ENCODE peak calls at places on chromosomes 13 and 19, in six cellular contexts. J is upper lobe of left lung, W is progenitor cell of endocrine pancreas, T is GM06990, X is body of pancreas, Z is astrocyte of the cerebellum. G is an unnamed sample.

GRCh38 chr19:4352701-4353121 is 9.3 kb downstream of the MPND start:
- DNase-seq in J (no peak), W (peak), T (no peak), X (no peak), Z (peak), G (peak)

GRCh38 chr19:34254552-34255432 is at the start of gene GARRE1:
- DNase-seq in J (no peak), W (peak), T (peak), X (peak), Z (no peak), G (peak)

GRCh38 chr19:32876236-32876918 is 6.8 kb upstream of the SLC7A9 start:
- DNase-seq in J (no peak), W (no peak), T (no peak), X (no peak), Z (no peak), G (no peak)

GRCh38 chr19:20244356-20244755 is 77.3 kb downstream of the ZNF486 start:
- DNase-seq in J (no peak), W (no peak), T (no peak), X (no peak), Z (no peak), G (no peak)

GRCh38 chr19:33226550-33227241 is 1.0 kb upstream of the SLC7A10 start:
- DNase-seq in J (peak), W (peak), T (no peak), X (peak), Z (no peak), G (no peak)

GRCh38 chr13:51684076-51684475 is 99.8 kb downstream of the WDFY2 start:
- DNase-seq in J (no peak), W (no peak), T (no peak), X (no peak), Z (peak), G (no peak)

GRCh38 chr19:49912965-49913685 is 15.9 kb upstream of the ATF5 start:
- DNase-seq in J (no peak), W (no peak), T (no peak), X (no peak), Z (no peak), G (no peak)

GRCh38 chr19:50967924-50968708 is 1.3 kb downstream of the KLK6 start:
- DNase-seq in J (no peak), W (no peak), T (no peak), X (no peak), Z (no peak), G (no peak)

GRCh38 chr13:59086147-59086546 is 1077.6 kb downstream of the DIAPH3 start:
- DNase-seq in J (no peak), W (no peak), T (no peak), X (no peak), Z (peak), G (no peak)

GRCh38 chr19:38543807-38544568 is 73.8 kb downstream of the MAP4K1 start:
- DNase-seq in J (peak), W (no peak), T (peak), X (peak), Z (peak), G (peak)

GRCh38 chr13:100594731-100595130 is 6.1 kb upstream of the GGACT start:
- DNase-seq in J (no peak), W (no peak), T (no peak), X (peak), Z (no peak), G (no peak)

GRCh38 chr13:32323912-32324311 is 8.6 kb downstream of the BRCA2 start:
- DNase-seq in J (no peak), W (no peak), T (no peak), X (no peak), Z (peak), G (no peak)

GRCh38 chr19:45445139-45445538 is 21.4 kb upstream of the ERCC1 start:
- DNase-seq in J (no peak), W (no peak), T (no peak), X (no peak), Z (no peak), G (no peak)

GRCh38 chr19:45446944-45447343 is 20.9 kb upstream of the FOSB start:
- DNase-seq in J (no peak), W (no peak), T (no peak), X (no peak), Z (no peak), G (no peak)

GRCh38 chr19:45444318-45445041 is 20.8 kb upstream of the ERCC1 start:
- DNase-seq in J (peak), W (peak), T (peak), X (peak), Z (no peak), G (peak)

GRCh38 chr19:45448425-45448756 is 19.4 kb upstream of the FOSB start:
- DNase-seq in J (no peak), W (no peak), T (no peak), X (no peak), Z (no peak), G (no peak)

DNA sequence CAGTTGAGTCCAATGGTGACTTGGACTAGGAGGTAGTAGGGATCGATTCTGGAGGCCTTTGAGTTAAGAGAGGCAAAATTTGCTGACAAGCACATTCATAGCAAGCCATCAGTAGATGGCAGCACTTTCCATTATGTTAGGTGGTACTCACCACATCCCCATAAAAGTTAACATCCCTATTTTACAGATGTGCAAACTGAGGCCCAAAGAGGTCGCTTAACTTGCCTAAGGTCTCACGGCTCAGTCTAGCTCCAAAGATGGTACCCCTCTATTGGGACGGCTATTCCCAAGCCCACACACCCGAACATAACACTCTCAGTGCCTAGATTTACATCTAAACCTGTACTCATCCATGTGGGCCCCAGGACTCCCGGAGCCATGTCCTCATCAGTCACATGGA is 21.5 kb upstream of the FOSB start:
- DNase-seq in J (no peak), W (no peak), T (no peak), X (no peak), Z (no peak), G (peak)
- TF ChIP-seq CTCF in J (peak), W (peak), T (peak), X (peak), Z (peak), G (peak)

GRCh38 chr19:15047680-15048079 is 1.6 kb upstream of the CASP14 start:
- DNase-seq in J (no peak), W (no peak), T (no peak), X (no peak), Z (no peak), G (no peak)

GRCh38 chr19:15048885-15049541 is at the start of gene CASP14:
- DNase-seq in J (no peak), W (no peak), T (no peak), X (no peak), Z (no peak), G (no peak)

GRCh38 chr19:15050639-15051038 is 1.4 kb downstream of the CASP14 start:
- DNase-seq in J (no peak), W (no peak), T (no peak), X (no peak), Z (no peak), G (no peak)

DNA sequence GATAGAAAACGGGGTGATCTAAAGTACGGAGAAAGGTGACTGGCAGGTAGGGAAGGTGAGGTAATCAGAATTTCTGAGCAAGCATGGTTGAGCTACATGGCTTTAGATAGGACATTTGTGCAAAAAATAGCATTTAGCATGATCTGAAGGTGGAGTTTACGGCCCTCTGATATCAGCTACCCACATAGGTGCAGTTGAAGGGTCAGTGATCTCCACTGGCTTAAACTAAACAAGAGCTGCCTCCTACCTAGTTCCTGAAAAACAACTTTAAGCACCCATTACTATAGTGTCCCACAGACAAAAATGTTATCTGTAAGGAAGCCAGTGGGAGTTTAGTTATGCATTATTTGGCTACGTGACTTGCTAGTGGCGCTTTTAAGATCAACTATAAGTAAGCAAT is 1.2 kb upstream of the CASP14 start:
- DNase-seq in J (no peak), W (no peak), T (no peak), X (no peak), Z (no peak), G (no peak)
- TF ChIP-seq CTCF in J (no peak), W (no peak), T (no peak), X (no peak), Z (no peak), G (no peak)

GRCh38 chr13:76826527-76826926 is 59.7 kb downstream of the KCTD12 start:
- DNase-seq in J (no peak), W (no peak), T (no peak), X (no peak), Z (no peak), G (no peak)

GRCh38 chr13:76822691-76823267 is 63.4 kb downstream of the KCTD12 start:
- DNase-seq in J (no peak), W (no peak), T (peak), X (no peak), Z (no peak), G (peak)

GRCh38 chr13:76825415-76825814 is 60.8 kb downstream of the KCTD12 start:
- DNase-seq in J (no peak), W (no peak), T (no peak), X (no peak), Z (no peak), G (no peak)

GRCh38 chr13:76820759-76821158 is 65.4 kb downstream of the KCTD12 start:
- DNase-seq in J (no peak), W (no peak), T (no peak), X (peak), Z (no peak), G (no peak)

DNA sequence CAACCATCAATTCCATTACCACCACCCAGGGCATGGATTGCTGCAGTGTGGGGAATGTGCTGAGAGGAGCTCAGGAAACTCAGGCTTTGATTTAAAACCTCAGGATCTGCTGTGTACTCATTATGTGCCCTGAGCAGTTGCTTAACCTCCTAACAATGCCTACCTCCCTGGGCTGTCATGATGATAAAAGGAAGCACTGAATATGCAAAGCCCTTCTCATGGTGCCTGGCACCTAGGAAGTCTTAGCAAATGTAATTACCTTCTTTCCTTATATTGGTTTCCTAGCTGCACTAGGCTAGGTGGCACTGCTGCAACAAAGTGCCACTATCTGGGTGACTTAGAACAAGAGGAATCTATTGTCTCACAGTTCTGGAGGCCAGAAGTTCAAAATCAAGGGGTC is 62.2 kb downstream of the KCTD12 start:
- DNase-seq in J (no peak), W (no peak), T (no peak), X (no peak), Z (no peak), G (no peak)
- TF ChIP-seq CTCF in J (no peak), W (no peak), T (no peak), X (no peak), Z (no peak), G (no peak)

GRCh38 chr19:31073485-31074221 is 275.6 kb downstream of the TSHZ3 start:
- DNase-seq in J (no peak), W (no peak), T (no peak), X (no peak), Z (no peak), G (no peak)
- TF ChIP-seq CTCF in J (no peak), W (no peak), T (no peak), X (no peak), Z (no peak), G (no peak)

GRCh38 chr13:46006688-46007452 is 45.7 kb downstream of the ZC3H13 start:
- DNase-seq in J (no peak), W (no peak), T (no peak), X (no peak), Z (no peak), G (no peak)

GRCh38 chr13:46012404-46012803 is 40.1 kb downstream of the ZC3H13 start:
- DNase-seq in J (no peak), W (no peak), T (no peak), X (no peak), Z (no peak), G (no peak)

GRCh38 chr13:46008631-46009030 is 43.9 kb downstream of the ZC3H13 start:
- DNase-seq in J (no peak), W (no peak), T (no peak), X (no peak), Z (no peak), G (no peak)

GRCh38 chr13:46015374-46015773 is 37.2 kb downstream of the ZC3H13 start:
- DNase-seq in J (no peak), W (no peak), T (no peak), X (no peak), Z (no peak), G (no peak)

DNA sequence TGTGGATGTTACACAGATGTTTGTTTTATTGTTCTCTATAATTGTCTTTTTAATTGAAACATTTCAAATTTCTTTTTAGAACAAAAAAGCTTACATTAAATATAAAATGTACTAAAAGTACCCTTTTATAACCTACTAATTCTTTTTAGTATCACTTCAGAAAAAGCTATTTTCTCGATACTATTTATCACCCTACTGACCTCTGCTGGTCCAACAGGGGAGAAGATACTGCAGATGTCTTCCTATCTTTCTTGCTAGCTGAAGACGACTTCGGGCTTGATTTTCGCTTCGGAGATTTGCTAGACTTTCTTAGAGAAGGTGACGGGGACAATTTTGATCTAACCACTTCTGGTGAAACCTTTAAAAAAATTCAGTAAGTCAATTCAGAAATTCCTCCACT is 42.4 kb downstream of the ZC3H13 start:
- DNase-seq in J (no peak), W (no peak), T (no peak), X (no peak), Z (no peak), G (no peak)
- TF ChIP-seq CTCF in J (no peak), W (peak), T (no peak), X (no peak), Z (peak), G (no peak)

GRCh38 chr13:96032717-96033116 is 20.5 kb downstream of the UGGT2 start:
- DNase-seq in J (no peak), W (no peak), T (no peak), X (no peak), Z (no peak), G (no peak)
- TF ChIP-seq CTCF in J (no peak), W (no peak), T (no peak), X (no peak), Z (no peak), G (no peak)

DNA sequence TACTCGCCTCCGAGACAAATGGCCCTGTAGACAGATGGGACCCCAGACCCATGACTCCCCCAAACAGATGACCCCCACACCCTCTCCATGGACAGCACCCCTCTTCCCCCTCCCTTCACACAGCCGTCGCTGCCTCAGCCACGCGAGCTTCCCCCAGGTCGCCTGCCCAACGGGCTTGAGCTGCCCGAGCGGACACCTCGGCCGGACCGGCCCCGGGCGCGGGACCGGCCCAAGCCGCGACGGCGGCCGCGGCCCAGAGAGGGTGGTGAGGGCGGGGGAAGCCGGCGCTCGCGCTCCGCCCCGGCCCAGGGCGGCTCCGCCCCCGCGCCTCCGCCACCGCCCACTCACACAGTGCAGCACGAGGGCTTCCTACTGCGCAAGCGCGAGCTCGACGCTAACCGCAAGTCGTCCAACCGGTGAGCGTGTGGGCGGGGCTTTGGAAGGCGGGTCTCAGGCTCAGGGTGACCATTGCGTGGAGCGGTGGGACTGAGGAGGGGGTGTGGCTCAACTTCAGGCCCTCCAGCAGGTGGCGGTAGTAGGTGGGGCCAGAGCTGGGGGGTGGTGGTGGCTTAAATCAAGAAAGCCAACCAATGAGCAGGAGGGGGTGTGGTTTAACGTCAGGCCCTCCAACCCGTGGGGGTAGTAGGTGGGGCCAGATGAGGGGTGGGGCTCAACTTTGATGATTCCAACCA is 6.2 kb upstream of the SHKBP1 start:
- DNase-seq in J (peak), W (peak), T (peak), X (peak), Z (peak), G (peak)
- TF ChIP-seq CTCF in J (no peak), W (no peak), T (no peak), X (peak), Z (peak), G (peak)

GRCh38 chr13:94617389-94618000 is 15.8 kb downstream of the GPR180 start:
- DNase-seq in J (no peak), W (no peak), T (no peak), X (no peak), Z (no peak), G (peak)

GRCh38 chr13:94620286-94620896 is 18.7 kb downstream of the GPR180 start:
- DNase-seq in J (no peak), W (no peak), T (no peak), X (peak), Z (no peak), G (peak)
- TF ChIP-seq CTCF in J (peak), W (peak), T (peak), X (peak), Z (peak), G (peak)

DNA sequence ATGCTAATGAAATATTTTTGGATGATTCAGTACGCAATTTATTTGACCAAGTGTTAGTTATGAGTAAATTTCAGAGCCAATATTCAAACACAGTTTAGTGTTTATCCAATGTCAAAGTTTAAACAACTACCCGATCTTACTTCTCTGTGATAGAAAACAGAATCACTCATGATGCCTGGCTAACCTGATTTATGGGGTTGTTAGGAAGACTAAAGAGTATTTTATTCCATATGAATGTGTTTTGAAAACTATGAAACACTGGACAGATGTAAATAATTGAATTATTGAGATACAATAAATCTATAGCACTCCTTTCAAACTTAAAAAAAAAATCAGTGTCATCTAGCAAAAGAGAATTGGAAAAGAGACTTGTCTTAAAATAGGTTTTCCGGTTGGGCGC is 1181.8 kb downstream of the EFNB2 start:
- DNase-seq in J (no peak), W (no peak), T (no peak), X (no peak), Z (no peak), G (no peak)
- TF ChIP-seq CTCF in J (no peak), W (no peak), T (no peak), X (no peak), Z (no peak), G (no peak)

G was measured in GM13976.